ENCODE peak calls at places on chromosomes 11 and 22, in five cellular contexts. One of them, this sample, is unnamed.

GRCh38 chr22:46803031-46803880 is 40.8 kb downstream of the TBC1D22A start:
- DNase-seq in right lobe of liver: peak
- DNase-seq in Caco-2: peak
- DNase-seq in MM.1S: peak
- DNase-seq in body of pancreas: peak
- DNase-seq in this sample: peak

GRCh38 chr22:36215976-36216375 is 14.4 kb upstream of the APOL4 start:
- DNase-seq in right lobe of liver: no peak
- DNase-seq in Caco-2: no peak
- DNase-seq in MM.1S: no peak
- DNase-seq in body of pancreas: no peak
- DNase-seq in this sample: no peak

GRCh38 chr11:5932671-5933070 is 9.4 kb upstream of the OR56A3 start:
- DNase-seq in right lobe of liver: no peak
- DNase-seq in Caco-2: no peak
- DNase-seq in MM.1S: no peak
- DNase-seq in body of pancreas: no peak
- DNase-seq in this sample: no peak

GRCh38 chr22:44648085-44648820 is 53.8 kb upstream of the PRR5 start:
- DNase-seq in right lobe of liver: peak
- DNase-seq in Caco-2: no peak
- DNase-seq in MM.1S: no peak
- DNase-seq in body of pancreas: no peak
- DNase-seq in this sample: no peak

GRCh38 chr11:100671471-100671870 is 15.6 kb upstream of the ARHGAP42 start:
- DNase-seq in right lobe of liver: no peak
- DNase-seq in Caco-2: no peak
- DNase-seq in MM.1S: no peak
- DNase-seq in body of pancreas: no peak
- DNase-seq in this sample: peak

GRCh38 chr11:132862137-132862536 is 670.2 kb downstream of the OPCML start:
- DNase-seq in right lobe of liver: no peak
- DNase-seq in Caco-2: no peak
- DNase-seq in MM.1S: no peak
- DNase-seq in body of pancreas: no peak
- DNase-seq in this sample: no peak

GRCh38 chr11:72036687-72037086 is 38.0 kb downstream of the IL18BP start:
- DNase-seq in right lobe of liver: no peak
- DNase-seq in Caco-2: no peak
- DNase-seq in MM.1S: no peak
- DNase-seq in body of pancreas: no peak
- DNase-seq in this sample: no peak

GRCh38 chr22:19524170-19525115 is at the start of gene CLDN5:
- DNase-seq in right lobe of liver: no peak
- DNase-seq in Caco-2: no peak
- DNase-seq in MM.1S: no peak
- DNase-seq in body of pancreas: no peak
- DNase-seq in this sample: no peak

GRCh38 chr11:32440920-32441319 is 5.6 kb upstream of the WT1 start:
- DNase-seq in right lobe of liver: no peak
- DNase-seq in Caco-2: no peak
- DNase-seq in MM.1S: no peak
- DNase-seq in body of pancreas: no peak
- DNase-seq in this sample: no peak

GRCh38 chr11:71066311-71066710 is 186.1 kb downstream of the SHANK2 start:
- DNase-seq in right lobe of liver: no peak
- DNase-seq in Caco-2: no peak
- DNase-seq in MM.1S: no peak
- DNase-seq in body of pancreas: no peak
- DNase-seq in this sample: no peak

GRCh38 chr11:19951558-19952083 is 208.7 kb downstream of the DBX1 start:
- DNase-seq in right lobe of liver: no peak
- DNase-seq in Caco-2: peak
- DNase-seq in MM.1S: peak
- DNase-seq in body of pancreas: no peak
- DNase-seq in this sample: peak

GRCh38 chr11:100849009-100849913 is 162.2 kb downstream of the ARHGAP42 start:
- DNase-seq in right lobe of liver: no peak
- DNase-seq in Caco-2: peak
- DNase-seq in MM.1S: no peak
- DNase-seq in body of pancreas: no peak
- DNase-seq in this sample: no peak

GRCh38 chr22:39679652-39680051 is 109.1 kb downstream of the CACNA1I start:
- DNase-seq in right lobe of liver: no peak
- DNase-seq in Caco-2: no peak
- DNase-seq in MM.1S: no peak
- DNase-seq in body of pancreas: no peak
- DNase-seq in this sample: no peak

GRCh38 chr22:28414017-28414416 is 265.6 kb downstream of the TTC28 start:
- DNase-seq in right lobe of liver: no peak
- DNase-seq in Caco-2: no peak
- DNase-seq in MM.1S: no peak
- DNase-seq in body of pancreas: no peak
- DNase-seq in this sample: no peak

GRCh38 chr11:94997437-94997836 is 23.9 kb downstream of the KDM4D start:
- DNase-seq in right lobe of liver: no peak
- DNase-seq in Caco-2: peak
- DNase-seq in MM.1S: no peak
- DNase-seq in body of pancreas: no peak
- DNase-seq in this sample: no peak
- TF ChIP-seq CTCF in right lobe of liver: no peak
- TF ChIP-seq CTCF in Caco-2: peak
- TF ChIP-seq CTCF in MM.1S: peak
- TF ChIP-seq CTCF in body of pancreas: no peak
- TF ChIP-seq CTCF in this sample: peak

GRCh38 chr11:66337103-66337899 is 1.1 kb upstream of the RIN1 start:
- DNase-seq in right lobe of liver: peak
- DNase-seq in Caco-2: no peak
- DNase-seq in MM.1S: no peak
- DNase-seq in body of pancreas: no peak
- DNase-seq in this sample: no peak

GRCh38 chr11:66334605-66335442 is 1.4 kb downstream of the RIN1 start:
- DNase-seq in right lobe of liver: peak
- DNase-seq in Caco-2: no peak
- DNase-seq in MM.1S: no peak
- DNase-seq in body of pancreas: no peak
- DNase-seq in this sample: no peak

GRCh38 chr11:66336234-66337102 is at the start of gene RIN1:
- DNase-seq in right lobe of liver: peak
- DNase-seq in Caco-2: peak
- DNase-seq in MM.1S: no peak
- DNase-seq in body of pancreas: peak
- DNase-seq in this sample: peak

GRCh38 chr11:66333896-66334604 is 2.2 kb downstream of the RIN1 start:
- DNase-seq in right lobe of liver: peak
- DNase-seq in Caco-2: no peak
- DNase-seq in MM.1S: no peak
- DNase-seq in body of pancreas: no peak
- DNase-seq in this sample: no peak

DNA sequence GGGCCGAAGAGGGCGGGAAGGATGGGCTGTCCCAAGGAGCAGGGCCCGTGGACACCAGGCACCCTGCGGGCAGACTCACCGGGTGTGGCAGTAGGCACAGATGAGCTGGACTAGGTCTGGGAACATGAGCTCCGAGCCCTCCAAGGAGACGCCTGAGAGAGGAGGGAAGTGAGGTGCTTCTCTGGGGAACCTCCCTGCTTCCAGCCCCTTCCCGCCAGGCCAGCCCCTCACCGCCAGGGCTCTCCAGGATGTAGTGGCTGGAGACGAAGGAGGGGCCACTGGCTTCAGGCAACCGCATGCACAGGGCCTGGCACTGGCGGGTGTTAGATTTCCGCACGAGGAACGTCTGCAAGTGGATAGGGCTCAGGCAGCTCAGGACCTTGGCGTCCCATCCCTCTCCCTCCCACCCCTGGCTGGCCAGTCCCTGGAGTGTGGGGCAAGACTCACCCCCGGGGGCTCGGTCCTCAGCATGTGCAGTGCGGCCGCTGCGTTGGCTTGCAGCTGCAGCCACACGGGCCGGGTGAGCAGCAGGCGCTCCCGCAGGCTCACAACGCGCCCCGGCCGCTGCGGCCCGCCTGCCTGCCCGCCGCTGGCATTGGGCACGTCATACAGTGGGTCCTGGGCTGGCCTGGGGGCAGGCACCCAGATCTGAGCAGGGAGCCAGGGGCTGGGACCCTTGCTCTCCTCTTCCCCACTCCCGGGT is 552 bp downstream of the RIN1 start:
- DNase-seq in right lobe of liver: peak
- DNase-seq in Caco-2: peak
- DNase-seq in MM.1S: no peak
- DNase-seq in body of pancreas: no peak
- DNase-seq in this sample: peak
- H3K4me3 ChIP-seq in right lobe of liver: peak
- H3K4me3 ChIP-seq in Caco-2: peak
- H3K4me3 ChIP-seq in MM.1S: no peak
- H3K4me3 ChIP-seq in body of pancreas: peak
- H3K4me3 ChIP-seq in this sample: peak

DNA sequence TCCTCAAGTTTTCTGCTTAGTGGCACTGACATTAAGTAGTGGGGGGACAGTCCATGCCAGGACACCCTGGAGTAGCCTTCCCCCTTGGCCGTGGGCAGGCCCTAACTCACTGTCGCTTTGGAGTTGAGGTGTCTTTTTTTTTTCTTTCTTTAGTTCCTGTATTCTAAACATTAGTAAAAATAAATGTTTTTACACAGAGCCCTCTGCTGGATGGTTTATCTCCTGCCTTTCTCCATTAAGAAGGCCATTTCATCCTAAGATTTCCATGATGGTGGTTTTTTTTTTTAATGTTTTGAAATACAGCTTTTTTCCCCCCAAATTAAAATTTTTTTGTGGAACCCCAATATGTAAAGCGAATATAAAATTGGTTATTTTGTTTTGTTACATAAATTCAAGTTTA is 1.8 kb upstream of the TIGD3 start:
- DNase-seq in right lobe of liver: no peak
- DNase-seq in Caco-2: no peak
- DNase-seq in MM.1S: no peak
- DNase-seq in body of pancreas: no peak
- DNase-seq in this sample: no peak
- TF ChIP-seq CTCF in right lobe of liver: peak
- TF ChIP-seq CTCF in Caco-2: peak
- TF ChIP-seq CTCF in MM.1S: no peak
- TF ChIP-seq CTCF in body of pancreas: peak
- TF ChIP-seq CTCF in this sample: peak

DNA sequence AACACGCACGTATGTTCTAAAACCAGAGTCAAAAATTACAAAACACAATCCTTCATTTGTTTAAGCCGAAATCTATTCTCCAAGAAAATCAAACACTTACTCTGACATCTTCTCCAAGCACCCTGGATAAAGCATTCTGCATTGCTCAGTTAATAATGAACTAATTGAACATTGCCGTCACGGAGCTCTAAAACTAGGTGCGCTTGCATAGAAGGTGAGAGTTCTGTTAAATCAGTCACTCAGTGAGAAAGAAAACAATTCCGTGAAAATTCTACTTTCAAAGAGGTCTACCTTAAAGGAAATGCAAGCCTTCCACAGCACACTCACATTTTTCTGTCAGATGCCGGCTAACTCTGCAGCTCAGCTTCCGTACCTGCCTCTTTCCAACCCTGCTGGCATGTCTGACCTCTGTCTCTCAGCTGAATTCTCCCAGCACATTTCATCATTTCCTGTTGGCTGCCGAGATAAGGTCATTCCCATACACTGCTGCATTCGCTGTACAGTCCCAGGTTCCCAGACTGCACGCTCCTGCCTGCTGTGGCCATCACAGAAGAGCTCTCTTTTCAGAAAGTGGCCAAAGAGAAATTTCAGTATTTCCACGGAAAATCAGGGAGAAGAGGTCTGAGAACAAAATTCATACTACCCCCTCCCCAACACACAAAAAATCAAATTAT is 55.3 kb downstream of the PACSIN2 start:
- DNase-seq in right lobe of liver: peak
- DNase-seq in Caco-2: peak
- DNase-seq in MM.1S: no peak
- DNase-seq in body of pancreas: peak
- DNase-seq in this sample: peak
- H3K4me3 ChIP-seq in right lobe of liver: peak
- H3K4me3 ChIP-seq in Caco-2: peak
- H3K4me3 ChIP-seq in MM.1S: no peak
- H3K4me3 ChIP-seq in body of pancreas: no peak
- H3K4me3 ChIP-seq in this sample: peak

DNA sequence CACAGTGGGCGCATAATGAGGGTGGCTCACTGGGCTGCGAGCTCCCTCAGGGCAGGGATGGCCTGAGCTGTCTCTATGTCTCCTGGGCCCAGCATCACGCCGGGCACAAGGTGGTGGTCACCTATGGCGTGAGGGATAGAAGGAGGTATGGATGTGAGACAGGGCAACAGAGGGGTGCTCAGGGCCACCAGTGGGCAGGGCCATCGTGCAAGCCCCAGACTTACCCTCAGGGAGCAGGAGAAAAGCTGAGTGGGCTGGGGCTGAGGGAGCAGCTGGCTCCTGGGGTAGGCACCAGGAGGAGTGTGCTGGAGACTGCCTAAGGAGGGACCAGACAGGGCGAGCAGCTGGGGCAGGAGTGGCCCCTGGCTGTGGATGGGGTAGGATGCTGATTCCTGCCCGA is 34.3 kb upstream of the KLHL35 start:
- DNase-seq in right lobe of liver: peak
- DNase-seq in Caco-2: no peak
- DNase-seq in MM.1S: no peak
- DNase-seq in body of pancreas: no peak
- DNase-seq in this sample: no peak
- TF ChIP-seq CTCF in right lobe of liver: no peak
- TF ChIP-seq CTCF in Caco-2: no peak
- TF ChIP-seq CTCF in MM.1S: no peak
- TF ChIP-seq CTCF in body of pancreas: no peak
- TF ChIP-seq CTCF in this sample: no peak

DNA sequence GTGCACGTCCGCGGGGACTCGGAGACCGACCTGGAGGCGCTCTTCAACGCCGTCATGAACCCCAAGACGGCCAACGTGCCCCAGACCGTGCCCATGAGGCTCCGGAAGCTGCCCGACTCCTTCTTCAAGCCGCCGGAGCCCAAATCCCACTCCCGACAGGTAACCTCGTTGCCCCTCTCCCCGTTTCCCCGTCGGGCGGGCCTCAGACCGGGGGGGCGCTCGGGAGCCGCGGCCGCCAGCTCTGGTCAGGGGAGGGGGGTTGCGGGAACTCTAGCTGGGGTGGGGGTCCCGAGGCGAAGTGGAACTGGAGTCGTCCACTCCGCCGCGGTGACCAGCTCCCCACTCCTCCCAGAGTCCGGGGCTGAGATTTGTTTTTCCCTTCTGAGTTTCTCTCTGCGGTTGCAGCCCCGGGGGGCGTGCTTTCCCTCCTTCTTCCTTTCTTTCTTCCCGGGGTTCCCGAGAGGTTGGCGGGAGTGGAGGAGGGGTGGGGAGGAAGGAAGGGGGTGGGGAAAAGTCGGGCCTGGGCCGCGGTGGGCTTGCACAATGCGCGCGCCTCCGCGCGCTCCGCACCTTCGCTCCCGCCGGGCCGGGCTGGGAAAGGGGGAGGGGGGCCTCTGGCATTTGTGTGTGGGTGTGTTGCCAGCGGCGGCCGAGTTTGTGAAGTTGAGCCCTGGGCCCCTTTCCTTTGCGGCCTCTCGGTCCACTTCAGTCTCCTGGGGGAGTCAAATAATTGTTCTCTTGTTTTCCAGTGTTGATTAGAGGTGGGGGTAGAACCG is 952 bp downstream of the YAP1 start:
- DNase-seq in right lobe of liver: peak
- DNase-seq in Caco-2: peak
- DNase-seq in MM.1S: peak
- DNase-seq in body of pancreas: peak
- DNase-seq in this sample: peak
- H3K4me3 ChIP-seq in right lobe of liver: peak
- H3K4me3 ChIP-seq in Caco-2: peak
- H3K4me3 ChIP-seq in MM.1S: peak
- H3K4me3 ChIP-seq in body of pancreas: peak
- H3K4me3 ChIP-seq in this sample: peak